ENCODE peak calls at places on chromosomes 3 and 15, in eight cellular contexts. V is breast epithelium, D is pancreas, L is neural progenitor cell, G is left ventricle myocardium inferior, F is cardiac fibroblast, P is glutamatergic neuron, I is foreskin fibroblast. S is an unnamed sample.
A peak's percentile ranks its signal among the peaks of the same experiment; 100 is the strongest.

GRCh38 chr15:33757505-33758211 is 210.6 kb upstream of the CHRM5 start:
- DNase-seq in G (no peak), P (no peak), V (no peak), L (no peak), I (no peak), D (no peak), F (no peak), S (no peak)

GRCh38 chr3:127860223-127860622 is 37.9 kb upstream of the MGLL start:
- DNase-seq in L (no peak), V (no peak), G (no peak), D (no peak), F (no peak), P (no peak), I (no peak), S (no peak)

GRCh38 chr3:138186216-138186615 is 885 bp upstream of the ARMC8 start:
- DNase-seq in F (peak; percentile 9), V (no peak), G (no peak), P (no peak), D (no peak), L (peak; percentile 8), I (no peak), S (no peak)

GRCh38 chr3:150786791-150787190 is 23.8 kb upstream of the SIAH2 start:
- DNase-seq in F (peak; percentile 36), G (no peak), L (no peak), I (no peak), V (no peak), P (no peak), D (no peak), S (no peak)

GRCh38 chr3:197847866-197848401 is 56.9 kb downstream of the LRCH3 start:
- DNase-seq in F (no peak), P (no peak), I (no peak), L (no peak), D (no peak), G (no peak), V (no peak), S (no peak)

GRCh38 chr3:149572796-149573414 is 84.9 kb downstream of the WWTR1 start:
- DNase-seq in F (peak; percentile 85), V (no peak), L (no peak), G (no peak), I (peak; percentile 75), P (no peak), D (no peak), S (no peak)

GRCh38 chr3:171261487-171261886 is 198.7 kb downstream of the TNIK start:
- DNase-seq in I (no peak), F (peak; percentile 53), D (no peak), G (no peak), P (no peak), L (no peak), V (no peak), S (no peak)

GRCh38 chr3:109161487-109162108 is 25.1 kb downstream of the C3orf85 start:
- DNase-seq in L (no peak), G (no peak), D (no peak), P (no peak), I (no peak), V (no peak), F (no peak), S (no peak)

GRCh38 chr3:108391917-108392585 is 95.7 kb downstream of the HHLA2 start:
- DNase-seq in D (no peak), P (no peak), V (no peak), G (no peak), L (no peak), I (peak; percentile 22), F (peak; percentile 50), S (no peak)

GRCh38 chr3:32448686-32449474 is 53.8 kb downstream of the CMTM6 start:
- DNase-seq in D (no peak), I (no peak), V (no peak), F (no peak), P (no peak), G (no peak), L (no peak), S (no peak)

DNA sequence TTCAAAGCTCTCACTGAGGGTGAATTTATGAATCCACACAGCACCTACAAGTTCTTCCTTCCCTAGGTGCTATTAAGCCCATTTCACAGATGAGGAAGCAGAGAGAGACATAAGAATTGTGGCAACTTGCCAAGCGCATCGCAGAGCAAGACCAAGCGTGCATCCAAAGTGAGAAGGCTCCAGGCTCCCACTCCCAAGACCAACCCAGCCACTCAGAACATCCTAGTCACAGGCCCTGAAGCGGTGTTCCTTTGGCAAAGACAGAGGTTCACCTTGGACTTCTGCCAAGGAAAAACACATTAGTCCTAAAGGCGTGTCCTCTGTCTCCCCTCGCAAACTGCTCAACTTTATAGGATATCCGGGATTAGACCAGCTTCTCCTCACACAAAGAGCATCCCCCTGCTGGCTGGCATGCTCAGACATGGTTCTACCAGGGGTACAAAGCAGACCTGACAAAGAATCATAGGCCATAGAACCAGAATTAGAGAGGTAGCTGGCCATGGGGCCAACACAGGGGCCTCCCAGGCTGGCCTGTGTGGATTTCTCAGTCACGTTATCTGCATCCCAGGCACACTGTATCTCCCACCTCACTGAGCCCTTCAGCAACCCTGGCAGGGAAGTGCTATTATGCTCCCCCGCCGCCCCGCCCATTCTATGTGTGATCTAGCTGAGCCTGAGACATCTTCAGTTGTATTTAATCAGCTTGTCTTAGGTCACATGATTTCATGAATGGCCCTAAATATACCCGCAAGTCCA is 160.2 kb downstream of the FOXP1 start:
- DNase-seq in D (no peak), G (peak; percentile 39), L (peak; percentile 13), F (peak; percentile 43), I (no peak), P (no peak), V (no peak), S (no peak)
- TF ChIP-seq CTCF in D (no peak), G (peak; percentile 50), L (no peak), F (no peak), I (no peak), P (no peak), V (no peak), S (no peak)

GRCh38 chr3:73431136-73431933 is 193.4 kb downstream of the PDZRN3 start:
- DNase-seq in G (no peak), V (no peak), I (no peak), P (no peak), L (peak; percentile 55), D (no peak), F (no peak), S (no peak)

GRCh38 chr3:73432021-73432722 is 192.6 kb downstream of the PDZRN3 start:
- DNase-seq in D (no peak), L (peak; percentile 76), F (peak; percentile 71), P (no peak), I (no peak), G (no peak), V (no peak), S (peak; percentile 30)

GRCh38 chr3:73433079-73433478 is 191.7 kb downstream of the PDZRN3 start:
- DNase-seq in F (no peak), G (no peak), V (no peak), P (no peak), D (no peak), I (no peak), L (no peak), S (no peak)

GRCh38 chr3:73433681-73434080 is 191.1 kb downstream of the PDZRN3 start:
- DNase-seq in G (no peak), I (no peak), P (no peak), D (no peak), V (no peak), F (no peak), L (no peak), S (no peak)

DNA sequence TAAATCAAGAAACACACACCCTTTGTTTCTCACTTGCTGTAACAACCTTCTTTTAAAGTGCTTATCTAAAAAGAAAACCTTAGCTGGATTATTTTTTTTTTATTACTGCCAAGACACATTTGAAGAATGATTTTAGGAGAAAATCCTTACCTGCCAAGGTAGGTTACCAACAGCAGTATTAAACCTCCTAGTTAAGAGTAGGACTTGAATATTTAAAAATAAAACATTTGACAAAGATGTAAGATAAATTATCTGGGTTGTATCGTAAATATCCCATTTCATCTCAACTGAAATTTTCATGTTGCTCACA is 192.1 kb downstream of the PDZRN3 start:
- DNase-seq in I (no peak), F (no peak), L (no peak), P (no peak), D (no peak), G (no peak), V (no peak), S (no peak)
- TF ChIP-seq CTCF in I (no peak), F (no peak), L (peak; percentile 2), P (peak; percentile 54), D (no peak), G (no peak), V (no peak), S (peak; percentile 16)

DNA sequence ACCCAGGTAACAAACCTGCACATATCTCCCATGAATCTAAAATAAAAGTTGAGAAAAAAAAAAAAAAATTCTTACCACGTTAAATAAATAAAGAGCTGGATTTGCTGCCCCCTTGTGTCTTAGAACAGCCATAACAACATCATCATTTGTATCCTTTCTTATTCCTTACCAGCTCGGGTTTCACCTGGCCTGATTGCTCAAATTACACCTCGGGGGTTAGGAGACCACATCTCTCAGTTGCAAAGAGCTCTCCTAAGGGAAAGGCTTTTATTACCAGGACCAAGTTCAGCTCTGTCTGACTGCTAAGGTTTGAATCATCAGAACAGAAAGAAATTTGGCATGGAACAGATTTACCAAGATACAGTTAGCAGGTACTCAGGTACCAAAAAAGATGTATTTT is 25.8 kb upstream of the RPL39L start:
- DNase-seq in F (peak; percentile 75), I (peak; percentile 18), P (no peak), D (no peak), L (peak; percentile 79), V (no peak), G (no peak), S (peak; percentile 22)
- TF ChIP-seq CTCF in F (peak; percentile 48), I (peak; percentile 52), P (peak; percentile 90), D (peak; percentile 53), L (peak; percentile 74), V (peak; percentile 51), G (peak; percentile 81), S (peak; percentile 84)

GRCh38 chr3:55162031-55162784 is 234.3 kb upstream of the LRTM1 start:
- DNase-seq in G (no peak), I (peak; percentile 89), L (no peak), D (no peak), F (peak; percentile 81), V (no peak), P (no peak), S (no peak)
- TF ChIP-seq CTCF in G (no peak), I (no peak), L (no peak), D (no peak), F (no peak), V (no peak), P (no peak), S (no peak)

GRCh38 chr15:66046751-66047150 is 177.5 kb downstream of the RAB11A start:
- DNase-seq in D (no peak), V (no peak), P (no peak), L (no peak), F (no peak), G (no peak), I (no peak), S (no peak)
- TF ChIP-seq CTCF in D (no peak), V (no peak), P (no peak), L (peak; percentile 39), F (no peak), G (no peak), I (no peak), S (no peak)

DNA sequence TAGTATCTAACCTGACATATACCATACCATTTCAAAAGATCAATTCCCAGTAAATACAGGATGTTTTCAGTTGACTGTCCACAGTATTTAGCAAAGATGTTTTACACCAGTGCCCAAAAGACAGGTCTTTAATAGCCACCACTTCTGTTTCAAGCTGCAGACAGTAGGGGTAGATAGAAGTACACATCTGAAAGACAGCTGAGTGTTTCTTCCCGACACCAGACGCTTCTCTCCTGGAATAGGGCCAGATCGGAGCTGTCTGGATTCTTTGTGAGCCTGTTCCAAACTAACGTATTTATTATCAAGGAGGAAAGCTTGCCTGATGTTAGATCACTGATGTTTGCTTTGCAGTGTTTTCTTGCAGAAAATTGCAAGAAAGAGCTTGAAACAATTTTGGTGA is 136.1 kb upstream of the RBMS3 start:
- DNase-seq in D (no peak), I (peak; percentile 50), F (peak; percentile 78), G (peak; percentile 20), P (no peak), V (no peak), L (peak; percentile 14), S (no peak)
- TF ChIP-seq CTCF in D (no peak), I (no peak), F (peak; percentile 38), G (peak; percentile 59), P (no peak), V (no peak), L (peak; percentile 27), S (no peak)

S was measured in endothelial cell.